ENCODE peak calls at places on chromosomes 5 and 9, in seven cellular contexts. P, K, J, B, X, E and M are unnamed samples.

GRCh38 chr5:177496111-177497010 is 1.0 kb downstream of the PDLIM7 start:
- DNase-seq in P (peak), K (peak), J (peak), B (no peak), X (peak), E (no peak), M (peak)

GRCh38 chr9:98039474-98040072 is 17.0 kb upstream of the NANS start:
- DNase-seq in P (no peak), K (no peak), J (no peak), B (no peak), X (no peak), E (no peak), M (no peak)

GRCh38 chr9:129464972-129465833 is 155.7 kb downstream of the C9orf50 start:
- DNase-seq in P (peak), K (peak), J (no peak), B (no peak), X (no peak), E (no peak), M (no peak)

GRCh38 chr9:33926746-33927485 is 110.0 kb downstream of the UBE2R2 start:
- DNase-seq in P (no peak), K (no peak), J (no peak), B (no peak), X (no peak), E (no peak), M (no peak)

GRCh38 chr9:129058965-129059795 is 21.7 kb upstream of the DOLPP1 start:
- DNase-seq in P (peak), K (no peak), J (no peak), B (no peak), X (no peak), E (no peak), M (no peak)

GRCh38 chr9:8070779-8071444 is 271.3 kb upstream of the DMAC1 start:
- DNase-seq in P (no peak), K (no peak), J (no peak), B (no peak), X (no peak), E (no peak), M (no peak)

GRCh38 chr5:5699062-5699461 is 276.6 kb downstream of the ICE1 start:
- DNase-seq in P (no peak), K (no peak), J (no peak), B (no peak), X (no peak), E (no peak), M (no peak)

GRCh38 chr5:179264641-179265528 is 80.4 kb downstream of the ADAMTS2 start:
- DNase-seq in P (no peak), K (peak), J (no peak), B (no peak), X (no peak), E (peak), M (no peak)

GRCh38 chr9:136615631-136616306 is 46.9 kb upstream of the EGFL7 start:
- DNase-seq in P (peak), K (no peak), J (no peak), B (no peak), X (no peak), E (no peak), M (no peak)

GRCh38 chr5:60210810-60211209 is 317.3 kb upstream of the PDE4D start:
- DNase-seq in P (no peak), K (no peak), J (no peak), B (no peak), X (no peak), E (no peak), M (no peak)

GRCh38 chr5:150438873-150439546 is 10.5 kb downstream of the RPS14 start:
- DNase-seq in P (peak), K (no peak), J (no peak), B (no peak), X (no peak), E (no peak), M (no peak)

GRCh38 chr9:38362912-38363588 is 29.5 kb upstream of the ALDH1B1 start:
- DNase-seq in P (peak), K (no peak), J (no peak), B (no peak), X (no peak), E (no peak), M (no peak)

GRCh38 chr5:59275537-59276276 is 617.8 kb downstream of the PDE4D start:
- DNase-seq in P (peak), K (no peak), J (no peak), B (no peak), X (no peak), E (no peak), M (peak)

GRCh38 chr5:32076699-32077695 is 97.1 kb downstream of the GOLPH3 start:
- DNase-seq in P (peak), K (peak), J (peak), B (peak), X (no peak), E (no peak), M (peak)

GRCh38 chr5:81417052-81417451 is 23.1 kb upstream of the ACOT12 start:
- DNase-seq in P (peak), K (no peak), J (no peak), B (no peak), X (no peak), E (no peak), M (no peak)

GRCh38 chr5:6937675-6938074 is 224.4 kb downstream of the TENT4A start:
- DNase-seq in P (no peak), K (no peak), J (no peak), B (no peak), X (no peak), E (no peak), M (no peak)

GRCh38 chr5:65142007-65142406 is 339.7 kb downstream of the ADAMTS6 start:
- DNase-seq in P (no peak), K (no peak), J (no peak), B (no peak), X (no peak), E (no peak), M (no peak)

GRCh38 chr5:168755548-168756093 is 176.5 kb upstream of the PANK3 start:
- DNase-seq in P (no peak), K (no peak), J (no peak), B (no peak), X (no peak), E (no peak), M (no peak)

GRCh38 chr9:14813336-14814020 is 90.9 kb upstream of the CER1 start:
- DNase-seq in P (peak), K (no peak), J (no peak), B (no peak), X (no peak), E (no peak), M (no peak)

GRCh38 chr9:97855486-97855875 is 2.5 kb downstream of the FOXE1 start:
- DNase-seq in P (no peak), K (no peak), J (no peak), B (no peak), X (no peak), E (no peak), M (no peak)

GRCh38 chr9:134425815-134426214 is 99.6 kb downstream of the RXRA start:
- DNase-seq in P (no peak), K (no peak), J (no peak), B (no peak), X (no peak), E (no peak), M (no peak)

GRCh38 chr5:67206381-67207328 is 10.1 kb upstream of the CD180 start:
- DNase-seq in P (peak), K (no peak), J (peak), B (peak), X (peak), E (peak), M (no peak)

GRCh38 chr9:1173211-1173610 is 123.1 kb downstream of the DMRT2 start:
- DNase-seq in P (no peak), K (no peak), J (no peak), B (no peak), X (no peak), E (no peak), M (no peak)

GRCh38 chr9:133113928-133114351 is 7.1 kb downstream of the RALGDS start:
- DNase-seq in P (no peak), K (peak), J (no peak), B (no peak), X (no peak), E (no peak), M (no peak)

GRCh38 chr9:124502711-124503702 is 4.2 kb downstream of the NR5A1 start:
- DNase-seq in P (peak), K (no peak), J (no peak), B (no peak), X (no peak), E (no peak), M (no peak)

GRCh38 chr5:38985909-38986452 is 88.2 kb downstream of the RICTOR start:
- DNase-seq in P (no peak), K (no peak), J (no peak), B (no peak), X (no peak), E (no peak), M (no peak)

GRCh38 chr9:13263511-13263910 is 16.0 kb downstream of the MPDZ start:
- DNase-seq in P (no peak), K (no peak), J (no peak), B (no peak), X (no peak), E (no peak), M (no peak)

GRCh38 chr5:101995585-101995984 is 300.5 kb downstream of the SLCO4C1 start:
- DNase-seq in P (no peak), K (no peak), J (no peak), B (no peak), X (no peak), E (no peak), M (no peak)

GRCh38 chr5:57332350-57332749 is 150.3 kb downstream of the ACTBL2 start:
- DNase-seq in P (peak), K (no peak), J (no peak), B (no peak), X (no peak), E (no peak), M (no peak)

GRCh38 chr5:133512896-133513295 is 99.4 kb downstream of the FSTL4 start:
- DNase-seq in P (no peak), K (no peak), J (no peak), B (no peak), X (no peak), E (no peak), M (no peak)

GRCh38 chr5:72109625-72110024 is 2.4 kb downstream of the MAP1B start:
- DNase-seq in P (no peak), K (no peak), J (no peak), B (no peak), X (no peak), E (no peak), M (no peak)

GRCh38 chr5:42400474-42400873 is 22.8 kb upstream of the GHR start:
- DNase-seq in P (no peak), K (no peak), J (no peak), B (no peak), X (no peak), E (no peak), M (no peak)

GRCh38 chr5:51377151-51378060 is 5.8 kb upstream of the ISL1 start:
- DNase-seq in P (no peak), K (no peak), J (no peak), B (no peak), X (no peak), E (no peak), M (no peak)

GRCh38 chr9:94802795-94803194 is 76.3 kb downstream of the AOPEP start:
- DNase-seq in P (peak), K (no peak), J (peak), B (no peak), X (no peak), E (no peak), M (no peak)

GRCh38 chr9:19769213-19769612 is 19.6 kb downstream of the SLC24A2 start:
- DNase-seq in P (no peak), K (no peak), J (no peak), B (no peak), X (peak), E (no peak), M (no peak)

GRCh38 chr5:172642046-172642409 is 965 bp downstream of the NEURL1B start:
- DNase-seq in P (peak), K (no peak), J (no peak), B (no peak), X (no peak), E (no peak), M (no peak)

GRCh38 chr5:81121273-81121672 is 111.8 kb upstream of the CKMT2 start:
- DNase-seq in P (no peak), K (no peak), J (no peak), B (no peak), X (no peak), E (no peak), M (no peak)

GRCh38 chr5:113678924-113679575 is 165.6 kb downstream of the YTHDC2 start:
- DNase-seq in P (peak), K (no peak), J (peak), B (no peak), X (no peak), E (no peak), M (peak)